ENCODE peak calls at places on chromosomes 3 and 15, in four cellular contexts. One of them, this sample, is unnamed.

GRCh38 chr3:112629425-112629824 is 11.5 kb downstream of the CCDC80 start:
- DNase-seq in NCI-H460: no peak
- DNase-seq in Kasumi-1: peak; percentile 19
- DNase-seq in KG1: no peak
- DNase-seq in this sample: peak; percentile 45

GRCh38 chr3:197239857-197240256 is 58.6 kb downstream of the DLG1 start:
- DNase-seq in NCI-H460: no peak
- DNase-seq in KG1: no peak
- DNase-seq in Kasumi-1: no peak
- DNase-seq in this sample: no peak

GRCh38 chr3:127172670-127173515 is 20.0 kb upstream of the PRR23E start:
- DNase-seq in KG1: no peak
- DNase-seq in Kasumi-1: no peak
- DNase-seq in NCI-H460: no peak
- DNase-seq in this sample: no peak

GRCh38 chr3:124172846-124173245 is 180.9 kb upstream of the ROPN1 start:
- DNase-seq in KG1: no peak
- DNase-seq in NCI-H460: no peak
- DNase-seq in Kasumi-1: no peak
- DNase-seq in this sample: no peak

GRCh38 chr3:87324609-87325008 is 48.2 kb upstream of the POU1F1 start:
- DNase-seq in KG1: no peak
- DNase-seq in Kasumi-1: no peak
- DNase-seq in NCI-H460: no peak
- DNase-seq in this sample: no peak

GRCh38 chr3:99868438-99868723 is 50.7 kb downstream of the CMSS1 start:
- DNase-seq in Kasumi-1: no peak
- DNase-seq in NCI-H460: no peak
- DNase-seq in KG1: no peak
- DNase-seq in this sample: no peak

GRCh38 chr15:62964251-62964650 is 78.3 kb upstream of the TPM1 start:
- DNase-seq in Kasumi-1: no peak
- DNase-seq in NCI-H460: no peak
- DNase-seq in KG1: no peak
- DNase-seq in this sample: no peak

GRCh38 chr3:11349466-11349865 is 77.3 kb downstream of the ATG7 start:
- DNase-seq in KG1: no peak
- DNase-seq in NCI-H460: no peak
- DNase-seq in Kasumi-1: no peak
- DNase-seq in this sample: no peak

GRCh38 chr3:148453764-148454163 is 243.9 kb upstream of the AGTR1 start:
- DNase-seq in KG1: no peak
- DNase-seq in Kasumi-1: no peak
- DNase-seq in NCI-H460: no peak
- DNase-seq in this sample: no peak

GRCh38 chr15:36658905-36659304 is 79.5 kb downstream of the CDIN1 start:
- DNase-seq in NCI-H460: no peak
- DNase-seq in Kasumi-1: no peak
- DNase-seq in KG1: no peak
- DNase-seq in this sample: no peak

GRCh38 chr15:78638658-78639314 is 2.2 kb downstream of the CHRNB4 start:
- DNase-seq in KG1: peak; percentile 73
- DNase-seq in NCI-H460: peak; percentile 55
- DNase-seq in Kasumi-1: peak; percentile 65
- DNase-seq in this sample: peak; percentile 14

GRCh38 chr3:15055019-15055557 is 10.0 kb downstream of the MRPS25 start:
- DNase-seq in KG1: no peak
- DNase-seq in Kasumi-1: no peak
- DNase-seq in NCI-H460: no peak
- DNase-seq in this sample: no peak

GRCh38 chr15:57438166-57438565 is 61.9 kb downstream of the CGNL1 start:
- DNase-seq in KG1: no peak
- DNase-seq in NCI-H460: no peak
- DNase-seq in Kasumi-1: no peak
- DNase-seq in this sample: no peak

GRCh38 chr15:71136159-71137137 is 21.2 kb downstream of the THSD4 start:
- DNase-seq in NCI-H460: no peak
- DNase-seq in Kasumi-1: no peak
- DNase-seq in KG1: no peak
- DNase-seq in this sample: no peak

GRCh38 chr3:127678611-127679533 is 6.1 kb downstream of the ABTB1 start:
- DNase-seq in KG1: no peak
- DNase-seq in NCI-H460: no peak
- DNase-seq in Kasumi-1: peak; percentile 38
- DNase-seq in this sample: no peak

GRCh38 chr15:63312286-63312685 is 34.9 kb downstream of the APH1B start:
- DNase-seq in Kasumi-1: no peak
- DNase-seq in NCI-H460: no peak
- DNase-seq in KG1: no peak
- DNase-seq in this sample: no peak

GRCh38 chr3:194617058-194617671 is 16.1 kb downstream of the TMEM44 start:
- DNase-seq in NCI-H460: no peak
- DNase-seq in KG1: no peak
- DNase-seq in Kasumi-1: no peak
- DNase-seq in this sample: no peak

This sample was measured in Ammon's horn.